ENCODE peak calls at places on chromosomes 4 and X, in eight cellular contexts. D is mammary epithelial cell, J is SK-N-SH, C is IMR-90, M is A549, Y is fibroblast of lung, O is hepatocyte, X is osteoblast. A is an unnamed sample.

GRCh38 chrX:24761306-24761705 is 67.6 kb downstream of the POLA1 start:
- DNase-seq in D (no peak), J (no peak), C (no peak), M (no peak), Y (peak; percentile 35), O (no peak), X (peak; percentile 17), A (no peak)

GRCh38 chr4:33297091-33297490 is 2576.9 kb downstream of the PCDH7 start:
- DNase-seq in D (no peak), J (no peak), C (no peak), M (no peak), Y (no peak), O (no peak), X (no peak), A (no peak)

GRCh38 chr4:168521736-168522135 is 24.9 kb downstream of the PALLD start:
- DNase-seq in D (no peak), J (no peak), C (no peak), M (no peak), Y (no peak), O (no peak), X (no peak), A (no peak)

GRCh38 chr4:99366491-99366890 is 13.9 kb upstream of the ADH1C start:
- DNase-seq in D (no peak), J (no peak), C (no peak), M (no peak), Y (no peak), O (no peak), X (no peak), A (no peak)

GRCh38 chrX:103417933-103418332 is 41.6 kb downstream of the BEX3 start:
- DNase-seq in D (no peak), J (no peak), C (peak; percentile 31), M (no peak), Y (no peak), O (no peak), X (no peak), A (no peak)

GRCh38 chr4:148694702-148695101 is 252.5 kb upstream of the NR3C2 start:
- DNase-seq in D (no peak), J (no peak), C (no peak), M (no peak), Y (no peak), O (no peak), X (no peak), A (no peak)

GRCh38 chr4:10006604-10007435 is 14.5 kb downstream of the SLC2A9 start:
- DNase-seq in D (peak; percentile 96), J (no peak), C (no peak), M (peak; percentile 59), Y (no peak), O (peak; percentile 81), X (no peak), A (peak; percentile 98)

GRCh38 chr4:17324431-17324830 is 187.5 kb downstream of the QDPR start:
- DNase-seq in D (no peak), J (peak; percentile 59), C (peak; percentile 77), M (peak; percentile 18), Y (peak; percentile 76), O (peak; percentile 64), X (no peak), A (no peak)

GRCh38 chr4:105994061-105994460 is 98.8 kb downstream of the NPNT start:
- DNase-seq in D (no peak), J (peak; percentile 32), C (no peak), M (no peak), Y (no peak), O (no peak), X (no peak), A (no peak)

GRCh38 chr4:106541253-106541652 is 172.7 kb upstream of the GIMD1 start:
- DNase-seq in D (peak; percentile 41), J (no peak), C (peak; percentile 64), M (peak; percentile 0), Y (peak; percentile 63), O (no peak), X (no peak), A (no peak)

GRCh38 chr4:112343330-112343729 is 46.2 kb downstream of the ALPK1 start:
- DNase-seq in D (no peak), J (no peak), C (no peak), M (no peak), Y (no peak), O (no peak), X (no peak), A (no peak)

GRCh38 chrX:57565198-57565597 is 26.6 kb upstream of the ZXDB start:
- DNase-seq in D (no peak), J (no peak), C (no peak), M (no peak), Y (no peak), O (no peak), X (no peak), A (no peak)

GRCh38 chr4:57378766-57379165 is 268.6 kb upstream of the IGFBP7 start:
- DNase-seq in D (peak; percentile 23), J (no peak), C (peak; percentile 2), M (peak; percentile 4), Y (no peak), O (no peak), X (no peak), A (no peak)

GRCh38 chr4:144403903-144404302 is 242.1 kb upstream of the HHIP start:
- DNase-seq in D (no peak), J (no peak), C (no peak), M (no peak), Y (no peak), O (no peak), X (no peak), A (no peak)

GRCh38 chrX:20066968-20067708 is 49.6 kb downstream of the MAP7D2 start:
- DNase-seq in D (peak; percentile 52), J (peak; percentile 57), C (peak; percentile 70), M (peak; percentile 71), Y (peak; percentile 59), O (peak; percentile 55), X (peak; percentile 84), A (peak; percentile 55)

DNA sequence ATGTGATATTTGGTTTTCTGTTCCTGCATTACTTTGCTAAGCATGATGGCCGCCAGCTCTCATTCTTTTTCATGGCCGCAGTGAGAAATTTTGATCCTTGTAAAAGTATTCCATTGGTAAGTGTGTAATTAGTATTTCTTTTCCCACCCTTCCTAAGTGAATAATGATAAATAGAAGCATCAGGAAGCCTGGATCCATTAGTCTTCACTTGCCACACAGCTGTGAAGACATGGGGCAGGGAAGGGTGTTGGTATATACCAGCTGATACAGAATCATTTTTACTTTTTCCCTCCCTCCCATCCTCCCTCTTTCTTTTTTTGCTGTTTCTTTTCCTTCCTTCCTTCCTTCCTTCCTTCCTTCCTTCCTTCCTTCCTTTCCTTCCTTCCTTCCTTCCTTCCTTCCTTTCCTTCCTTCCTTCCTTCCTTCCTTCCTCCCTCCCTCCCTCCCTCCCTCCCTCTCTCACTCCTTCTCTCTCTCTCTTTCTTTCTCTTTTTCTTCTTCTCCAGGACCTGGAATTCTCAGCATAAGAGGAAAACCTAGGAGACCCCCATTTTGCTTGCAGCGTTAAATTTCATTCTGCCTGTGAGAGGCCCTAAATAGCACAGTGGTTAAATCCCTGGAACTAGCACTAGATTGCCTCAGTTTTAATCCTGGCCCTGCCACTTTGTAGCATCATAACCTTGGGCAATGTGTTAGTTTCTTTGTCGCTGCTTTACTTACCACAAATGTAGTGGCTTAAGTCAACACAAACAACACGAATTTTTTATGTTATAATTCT is 1.4 kb upstream of the NR0B1 start:
- DNase-seq in D (no peak), J (no peak), C (no peak), M (no peak), Y (no peak), O (no peak), X (no peak), A (no peak)
- H3K9me3 ChIP-seq in D (no peaks in the 10 kb centered on the region), J (no peaks in the 10 kb centered on the region), C (no peaks in the 10 kb centered on the region), M (no peaks in the 10 kb centered on the region), Y (no peaks in the 10 kb centered on the region), O (no peaks in the 10 kb centered on the region), X (no peaks in the 10 kb centered on the region), A (no peaks in the 10 kb centered on the region)

GRCh38 chrX:53441531-53442321 is 7.6 kb upstream of the HSD17B10 start:
- DNase-seq in D (peak; percentile 71), J (peak; percentile 98), C (peak; percentile 49), M (peak; percentile 91), Y (peak; percentile 69), O (peak; percentile 85), X (peak; percentile 96), A (peak; percentile 94)

GRCh38 chrX:53438832-53439230 is 4.7 kb upstream of the HSD17B10 start:
- DNase-seq in D (no peak), J (no peak), C (no peak), M (no peak), Y (no peak), O (no peak), X (no peak), A (no peak)

GRCh38 chrX:53438174-53438831 is 4.1 kb upstream of the HSD17B10 start:
- DNase-seq in D (no peak), J (no peak), C (no peak), M (no peak), Y (no peak), O (no peak), X (no peak), A (no peak)

GRCh38 chrX:53440631-53441517 is 6.7 kb upstream of the HSD17B10 start:
- DNase-seq in D (peak; percentile 72), J (peak; percentile 27), C (peak; percentile 34), M (peak; percentile 48), Y (peak; percentile 73), O (peak; percentile 53), X (peak; percentile 83), A (peak; percentile 40)

DNA sequence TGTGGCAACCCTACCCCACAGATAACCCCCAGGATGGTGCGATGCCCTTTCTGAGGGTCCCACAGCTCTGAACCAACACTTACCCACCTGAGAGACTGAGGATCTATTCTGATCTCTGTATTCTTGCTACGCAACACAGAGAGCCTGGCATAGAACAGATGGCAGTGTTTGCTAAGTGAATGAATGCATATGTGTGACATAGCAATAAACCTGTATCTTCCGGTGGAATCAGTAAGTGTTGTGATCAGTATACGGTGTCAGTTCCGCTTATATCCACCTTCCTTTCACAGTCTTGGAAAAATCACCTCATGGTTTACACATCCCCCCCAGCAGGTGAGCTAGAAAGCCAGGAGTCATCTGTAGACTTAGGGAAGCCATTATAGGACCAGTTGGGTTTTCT is 5.9 kb upstream of the HSD17B10 start:
- DNase-seq in D (peak; percentile 5), J (no peak), C (no peak), M (no peak), Y (no peak), O (no peak), X (peak; percentile 60), A (no peak)
- H3K4me2 ChIP-seq in D (peak overlapping the region; percentile 87), J (peak overlapping the region; percentile 72), C (peak overlapping the region; percentile 64), M (peak overlapping the region; percentile 98), Y (peak overlapping the region; percentile 85), O (peak overlapping the region; percentile 83), X (peak overlapping the region; percentile 91), A (peak overlapping the region; percentile 77)

GRCh38 chrX:10098235-10098819 is 58.4 kb upstream of the CLCN4 start:
- DNase-seq in D (no peak), J (no peak), C (no peak), M (no peak), Y (no peak), O (no peak), X (no peak), A (no peak)
- H3K4me1 ChIP-seq in D (no peaks in the 10 kb centered on the region), J (no peaks in the 10 kb centered on the region), C (peaks cover 4% of the 10 kb centered on the region), M (peaks cover 17% of the 10 kb centered on the region), Y (peaks cover 7% of the 10 kb centered on the region), O (no peaks in the 10 kb centered on the region), X (peaks cover 4% of the 10 kb centered on the region), A (no peaks in the 10 kb centered on the region)

GRCh38 chrX:64842492-64842891 is 133.8 kb downstream of the ZC4H2 start:
- DNase-seq in D (no peak), J (no peak), C (no peak), M (no peak), Y (no peak), O (no peak), X (no peak), A (no peak)
- H3K9me3 ChIP-seq in D (peaks cover 9% of the 10 kb centered on the region), J (peaks cover 4% of the 10 kb centered on the region), C (peaks cover 4% of the 10 kb centered on the region), M (no peaks in the 10 kb centered on the region), Y (no peaks in the 10 kb centered on the region), O (no peaks in the 10 kb centered on the region), X (no peaks in the 10 kb centered on the region), A (no peaks in the 10 kb centered on the region)

A was measured in PC-9.